ENCODE peak calls at places on chromosomes 1 and 21, in nine cellular contexts. H, A, C, B, J, V, Z, Q and N are unnamed samples.

GRCh38 chr1:226764533-226764932 is 25.5 kb upstream of the ITPKB start:
- DNase-seq in B (no peak), J (no peak), A (no peak), H (no peak), Q (no peak), C (no peak), V (no peak), Z (no peak), N (no peak)

GRCh38 chr21:36854391-36854790 is 112.1 kb downstream of the HLCS start:
- DNase-seq in H (no peak), B (no peak), A (no peak), J (peak; percentile 57), C (no peak), Q (no peak), V (no peak), Z (peak; percentile 23), N (peak; percentile 63)

GRCh38 chr1:229943148-229943714 is 123.8 kb upstream of the GALNT2 start:
- DNase-seq in H (no peak), C (no peak), Q (no peak), J (no peak), Z (no peak), V (no peak), B (no peak), A (no peak), N (no peak)

GRCh38 chr21:37358392-37358791 is 8.2 kb upstream of the DYRK1A start:
- DNase-seq in V (no peak), Z (no peak), B (no peak), J (no peak), C (no peak), A (no peak), H (no peak), Q (no peak), N (no peak)

GRCh38 chr1:26618561-26618960 is 77.3 kb upstream of the ARID1A start:
- DNase-seq in Z (no peak), Q (no peak), J (no peak), H (no peak), V (no peak), A (no peak), C (no peak), B (no peak), N (no peak)

GRCh38 chr21:44064852-44065403 is 42.3 kb upstream of the PWP2 start:
- DNase-seq in Q (no peak), B (no peak), Z (no peak), C (no peak), J (peak; percentile 39), A (no peak), H (no peak), V (no peak), N (no peak)

GRCh38 chr1:109229531-109230127 is 15.9 kb downstream of the SARS1 start:
- DNase-seq in A (no peak), J (no peak), H (no peak), C (no peak), Q (no peak), V (no peak), B (no peak), Z (no peak), N (no peak)

GRCh38 chr21:16423921-16424320 is 694.1 kb downstream of the USP25 start:
- DNase-seq in A (no peak), V (no peak), J (no peak), B (no peak), C (no peak), Q (no peak), H (no peak), Z (peak; percentile 75), N (no peak)

GRCh38 chr1:226248091-226248490 is 24.6 kb downstream of the MIXL1 start:
- DNase-seq in C (no peak), Z (no peak), J (no peak), V (no peak), B (no peak), Q (no peak), H (no peak), A (no peak), N (no peak)

GRCh38 chr1:55064071-55064581 is 24.8 kb downstream of the PCSK9 start:
- DNase-seq in J (peak; percentile 28), Z (peak; percentile 78), V (no peak), Q (peak; percentile 75), H (no peak), C (no peak), A (no peak), B (no peak), N (no peak)

GRCh38 chr1:218297867-218298266 is 12.8 kb downstream of the RRP15 start:
- DNase-seq in J (no peak), V (no peak), Q (no peak), B (peak; percentile 27), C (no peak), Z (no peak), H (no peak), A (no peak), N (no peak)